ENCODE peak calls at places on chromosomes 12 and 14, in five cellular contexts. One of them, this sample, is unnamed.

GRCh38 chr12:113203852-113204760 is 17.2 kb upstream of the TPCN1 start:
- DNase-seq in pancreas: no peak
- DNase-seq in B cell: no peak
- DNase-seq in dorsolateral prefrontal cortex: no peak
- DNase-seq in NB4: peak
- DNase-seq in this sample: no peak

GRCh38 chr14:97513891-97514290 is 716.7 kb downstream of the VRK1 start:
- DNase-seq in dorsolateral prefrontal cortex: no peak
- DNase-seq in B cell: no peak
- DNase-seq in pancreas: no peak
- DNase-seq in NB4: no peak
- DNase-seq in this sample: no peak

GRCh38 chr14:81855007-81855406 is 321.4 kb upstream of the SEL1L start:
- DNase-seq in B cell: no peak
- DNase-seq in NB4: peak
- DNase-seq in dorsolateral prefrontal cortex: no peak
- DNase-seq in pancreas: no peak
- DNase-seq in this sample: no peak

GRCh38 chr14:63492391-63492790 is 50.8 kb downstream of the PPP2R5E start:
- DNase-seq in B cell: no peak
- DNase-seq in dorsolateral prefrontal cortex: no peak
- DNase-seq in pancreas: no peak
- DNase-seq in NB4: no peak
- DNase-seq in this sample: no peak

GRCh38 chr12:116659771-116660481 is 77.9 kb downstream of the SPRING1 start:
- DNase-seq in NB4: no peak
- DNase-seq in dorsolateral prefrontal cortex: no peak
- DNase-seq in pancreas: no peak
- DNase-seq in B cell: no peak
- DNase-seq in this sample: no peak

GRCh38 chr12:98294426-98294825 is 221.0 kb upstream of the TMPO start:
- DNase-seq in NB4: no peak
- DNase-seq in dorsolateral prefrontal cortex: no peak
- DNase-seq in B cell: no peak
- DNase-seq in pancreas: no peak
- DNase-seq in this sample: no peak

GRCh38 chr12:88752183-88752582 is 171.9 kb upstream of the KITLG start:
- DNase-seq in pancreas: no peak
- DNase-seq in NB4: no peak
- DNase-seq in B cell: no peak
- DNase-seq in dorsolateral prefrontal cortex: no peak
- DNase-seq in this sample: no peak

GRCh38 chr14:74871819-74872218 is 4.1 kb downstream of the PROX2 start:
- DNase-seq in dorsolateral prefrontal cortex: no peak
- DNase-seq in B cell: no peak
- DNase-seq in NB4: no peak
- DNase-seq in pancreas: no peak
- DNase-seq in this sample: no peak

GRCh38 chr14:103679351-103679750 is 35.9 kb downstream of the XRCC3 start:
- DNase-seq in B cell: peak
- DNase-seq in pancreas: no peak
- DNase-seq in NB4: peak
- DNase-seq in dorsolateral prefrontal cortex: no peak
- DNase-seq in this sample: peak

GRCh38 chr14:43692706-43693105 is 814.4 kb downstream of the FSCB start:
- DNase-seq in NB4: no peak
- DNase-seq in B cell: no peak
- DNase-seq in dorsolateral prefrontal cortex: no peak
- DNase-seq in pancreas: no peak
- DNase-seq in this sample: no peak

GRCh38 chr12:58959639-58960300 is 39.5 kb upstream of the LRIG3 start:
- DNase-seq in NB4: no peak
- DNase-seq in dorsolateral prefrontal cortex: no peak
- DNase-seq in pancreas: no peak
- DNase-seq in B cell: no peak
- DNase-seq in this sample: no peak

GRCh38 chr12:124616394-124617343 is 49.3 kb upstream of the NCOR2 start:
- DNase-seq in dorsolateral prefrontal cortex: no peak
- DNase-seq in pancreas: no peak
- DNase-seq in NB4: peak
- DNase-seq in B cell: no peak
- DNase-seq in this sample: no peak

GRCh38 chr12:67457799-67458680 is 188.9 kb downstream of the CAND1 start:
- DNase-seq in B cell: no peak
- DNase-seq in dorsolateral prefrontal cortex: no peak
- DNase-seq in NB4: peak
- DNase-seq in pancreas: no peak
- DNase-seq in this sample: no peak
- TF ChIP-seq CTCF in B cell: no peak
- TF ChIP-seq CTCF in dorsolateral prefrontal cortex: peak
- TF ChIP-seq CTCF in NB4: peak
- TF ChIP-seq CTCF in pancreas: no peak
- TF ChIP-seq CTCF in this sample: no peak

DNA sequence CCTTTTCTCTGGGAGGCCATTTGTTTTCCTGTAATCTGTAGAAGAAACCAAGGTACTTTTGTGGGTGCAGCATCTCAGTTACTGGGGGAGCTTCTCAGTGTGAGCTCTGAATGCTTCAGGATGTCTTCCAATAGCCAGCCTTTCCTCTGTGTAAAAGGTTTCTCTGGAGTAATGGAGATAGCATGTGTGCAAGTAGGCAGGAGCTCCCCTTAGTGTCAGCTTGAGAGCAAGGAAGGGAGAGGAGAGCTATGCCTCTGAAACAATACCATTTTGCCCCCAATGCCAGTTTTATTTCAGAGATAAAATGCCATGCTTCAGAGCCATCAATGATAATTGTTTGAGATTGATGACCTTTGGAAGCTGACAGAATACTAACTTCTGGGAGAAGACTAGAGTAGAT is 125.5 kb downstream of the CRADD start:
- DNase-seq in dorsolateral prefrontal cortex: no peak
- DNase-seq in pancreas: no peak
- DNase-seq in B cell: no peak
- DNase-seq in NB4: no peak
- DNase-seq in this sample: no peak
- TF ChIP-seq CTCF in dorsolateral prefrontal cortex: no peak
- TF ChIP-seq CTCF in pancreas: no peak
- TF ChIP-seq CTCF in B cell: no peak
- TF ChIP-seq CTCF in NB4: no peak
- TF ChIP-seq CTCF in this sample: no peak

GRCh38 chr14:57729208-57730187 is 136.4 kb downstream of the SLC35F4 start:
- DNase-seq in B cell: no peak
- DNase-seq in NB4: no peak
- DNase-seq in pancreas: no peak
- DNase-seq in dorsolateral prefrontal cortex: no peak
- DNase-seq in this sample: no peak

DNA sequence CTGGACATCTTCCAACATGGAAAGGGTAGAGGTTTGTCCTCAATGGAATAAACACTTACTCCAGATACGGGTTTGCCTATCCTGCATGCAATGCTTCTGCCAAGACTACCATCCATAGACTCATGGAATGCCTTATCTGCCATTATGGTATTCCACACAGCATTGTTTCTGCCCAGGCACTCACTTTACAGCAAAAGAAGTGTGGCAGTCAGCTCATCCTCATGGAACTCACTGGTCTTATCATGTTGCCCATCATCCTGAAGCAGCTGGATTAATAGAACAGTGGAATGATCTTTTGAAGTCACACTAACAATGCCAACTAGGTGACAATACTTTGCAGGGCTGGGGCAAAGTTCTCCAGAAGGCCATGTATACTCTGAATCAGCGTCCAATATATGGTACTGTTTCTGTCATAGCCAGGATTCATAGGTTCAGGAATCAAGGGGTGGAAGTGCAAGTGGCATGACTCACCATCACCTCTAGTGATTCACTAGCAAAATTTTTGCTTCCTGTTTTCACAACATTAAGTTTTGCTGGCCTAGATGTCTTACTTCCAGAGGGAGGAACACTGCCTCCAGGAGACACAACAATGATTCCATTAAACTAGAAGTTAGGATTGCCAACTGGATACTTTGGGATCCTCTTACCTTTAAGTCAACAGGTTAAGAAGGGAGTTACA is 140.4 kb downstream of the SLC35F4 start:
- DNase-seq in NB4: no peak
- DNase-seq in B cell: no peak
- DNase-seq in pancreas: no peak
- DNase-seq in dorsolateral prefrontal cortex: no peak
- DNase-seq in this sample: no peak
- TF ChIP-seq CTCF in NB4: no peak
- TF ChIP-seq CTCF in B cell: no peak
- TF ChIP-seq CTCF in pancreas: no peak
- TF ChIP-seq CTCF in dorsolateral prefrontal cortex: no peak
- TF ChIP-seq CTCF in this sample: no peak

DNA sequence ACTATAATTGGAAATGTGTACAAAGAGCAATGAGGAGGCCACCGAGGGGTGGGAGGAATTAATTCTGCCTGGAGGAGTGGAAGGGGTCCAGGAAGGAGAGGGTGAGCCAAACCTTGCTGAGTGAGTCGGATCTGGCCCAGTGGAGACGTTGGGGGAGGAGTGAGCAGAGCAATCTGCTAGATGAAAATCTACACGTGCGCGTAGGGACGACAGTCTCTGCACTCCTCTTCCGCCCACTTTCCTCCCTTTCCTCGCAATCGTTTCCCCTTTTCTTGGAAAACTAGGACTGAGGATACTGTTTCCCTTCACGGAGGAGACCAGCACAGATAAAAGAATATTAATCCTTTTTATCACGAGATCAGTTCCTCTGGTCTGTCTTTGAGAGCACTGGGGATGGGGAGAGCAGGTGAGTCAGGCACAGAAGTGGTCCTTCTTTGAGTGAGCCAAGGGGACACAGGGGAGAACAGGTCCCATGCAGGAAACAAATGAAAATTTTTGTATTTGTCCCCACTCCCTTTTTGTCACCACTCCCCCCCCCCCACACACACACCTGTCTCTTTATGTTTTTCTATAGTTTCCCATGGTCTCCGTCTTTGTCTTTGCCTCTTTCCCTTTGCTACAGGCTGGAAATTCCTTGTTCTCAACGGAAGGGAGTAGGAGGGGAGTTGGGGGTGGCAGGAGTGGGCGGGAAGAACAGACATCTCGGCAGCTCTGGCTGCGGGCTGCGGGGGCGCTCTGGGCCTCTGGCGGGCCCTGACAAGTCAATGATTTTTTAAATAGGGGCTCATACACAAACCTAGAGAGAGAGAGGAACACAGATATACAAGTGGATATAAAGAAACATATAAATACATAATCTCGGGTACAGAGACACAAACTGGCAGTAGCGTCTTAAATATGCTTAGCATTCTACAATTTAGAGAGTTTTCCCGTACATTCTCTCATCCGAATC is 2.6 kb upstream of the NAB2 start:
- DNase-seq in B cell: peak
- DNase-seq in dorsolateral prefrontal cortex: peak
- DNase-seq in pancreas: peak
- DNase-seq in NB4: peak
- DNase-seq in this sample: no peak
- TF ChIP-seq CTCF in B cell: peak
- TF ChIP-seq CTCF in dorsolateral prefrontal cortex: no peak
- TF ChIP-seq CTCF in pancreas: no peak
- TF ChIP-seq CTCF in NB4: peak
- TF ChIP-seq CTCF in this sample: no peak

DNA sequence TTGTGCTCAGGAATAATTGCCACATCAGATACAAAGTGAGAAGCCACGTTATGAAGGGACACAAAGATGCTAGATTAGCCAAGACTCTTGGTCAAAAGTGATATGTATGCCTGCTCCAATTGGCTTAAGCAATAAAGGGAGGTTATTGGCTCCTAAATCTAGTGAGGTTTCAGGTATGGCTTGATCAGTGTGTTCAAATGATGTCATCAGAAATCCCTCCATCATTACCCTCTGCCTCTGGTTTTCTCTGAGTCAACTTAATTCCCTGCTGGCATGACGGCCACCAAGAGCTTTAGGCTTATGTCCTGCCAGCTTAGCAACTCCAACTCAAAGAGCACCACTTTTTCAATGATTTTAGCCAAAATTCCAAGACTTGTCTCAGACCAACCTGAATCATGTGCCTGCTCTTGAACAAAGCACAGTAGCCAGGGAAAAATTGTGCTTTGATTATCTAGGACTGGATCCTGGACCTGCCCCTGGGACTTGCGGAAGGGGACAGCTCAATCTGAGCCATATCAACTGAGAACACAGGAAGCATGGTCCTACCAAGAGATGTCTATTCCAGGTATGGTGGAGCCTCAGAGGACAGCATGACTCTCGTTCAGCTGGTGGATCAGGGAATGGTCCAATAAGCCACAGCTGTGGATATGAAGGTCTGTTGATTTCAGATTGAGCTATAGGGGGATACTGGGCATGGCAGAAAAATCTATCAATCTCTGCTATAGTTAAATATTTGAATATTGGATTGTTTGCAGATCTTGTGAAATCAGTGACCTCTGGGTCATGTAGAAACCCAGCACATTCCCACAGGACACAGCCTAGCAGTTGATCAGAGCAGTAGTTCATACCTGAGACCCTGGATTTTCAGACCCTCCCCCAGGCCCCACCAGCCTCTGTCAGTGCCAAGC is 16.1 kb upstream of the P2RX7 start:
- DNase-seq in pancreas: no peak
- DNase-seq in NB4: no peak
- DNase-seq in B cell: no peak
- DNase-seq in dorsolateral prefrontal cortex: no peak
- DNase-seq in this sample: no peak
- TF ChIP-seq CTCF in pancreas: no peak
- TF ChIP-seq CTCF in NB4: no peak
- TF ChIP-seq CTCF in B cell: no peak
- TF ChIP-seq CTCF in dorsolateral prefrontal cortex: no peak
- TF ChIP-seq CTCF in this sample: no peak

DNA sequence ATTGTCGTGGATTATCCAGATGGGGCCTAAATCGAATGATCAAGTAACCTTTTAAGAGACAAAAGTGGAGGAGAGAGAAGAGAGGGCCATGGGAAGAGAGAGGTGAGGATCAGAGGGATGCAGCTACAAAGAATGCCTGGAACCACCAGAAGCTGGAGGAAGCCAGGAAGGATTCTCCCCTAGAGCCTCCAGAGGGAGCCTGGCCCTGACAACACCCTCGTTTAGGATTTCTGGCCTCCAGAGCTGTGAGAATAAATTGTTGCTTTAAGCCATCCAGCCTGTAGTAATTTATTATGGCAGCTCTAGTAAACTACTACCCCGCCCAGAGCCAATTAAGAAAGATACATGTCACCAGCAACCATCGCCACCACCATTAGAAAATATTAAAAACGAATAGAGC is 46.2 kb upstream of the GSC start:
- DNase-seq in NB4: no peak
- DNase-seq in dorsolateral prefrontal cortex: no peak
- DNase-seq in B cell: no peak
- DNase-seq in pancreas: no peak
- DNase-seq in this sample: no peak
- TF ChIP-seq CTCF in NB4: no peak
- TF ChIP-seq CTCF in dorsolateral prefrontal cortex: no peak
- TF ChIP-seq CTCF in B cell: no peak
- TF ChIP-seq CTCF in pancreas: no peak
- TF ChIP-seq CTCF in this sample: no peak

GRCh38 chr14:54633076-54633475 is 66.1 kb downstream of the SAMD4A start:
- DNase-seq in NB4: no peak
- DNase-seq in pancreas: no peak
- DNase-seq in dorsolateral prefrontal cortex: no peak
- DNase-seq in B cell: no peak
- DNase-seq in this sample: no peak
- TF ChIP-seq CTCF in NB4: no peak
- TF ChIP-seq CTCF in pancreas: no peak
- TF ChIP-seq CTCF in dorsolateral prefrontal cortex: no peak
- TF ChIP-seq CTCF in B cell: no peak
- TF ChIP-seq CTCF in this sample: no peak

This sample was measured in natural killer cell.